ENCODE peak calls at places on chromosomes 16 and 17, in eight cellular contexts. L is RPMI7951; S is GM12878; F is NCI-H1105; W is activated naive CD8-positive, alpha-beta T cell treated with anti-CD3 and anti-CD28 coated beads for 36 hours; P is left ventricle myocardium superior; V is caudate nucleus; K is heart right ventricle. H is an unnamed sample.

GRCh38 chr17:19719365-19720209 is 3.2 kb upstream of the SLC47A2 start:
- DNase-seq in W (no peak), S (no peak), F (no peak), P (no peak), K (no peak), V (no peak), L (no peak), H (no peak)

GRCh38 chr17:83180996-83181481 is 101.6 kb downstream of the METRNL start:
- DNase-seq in V (no peak), F (no peak), P (no peak), S (no peak), L (no peak), W (no peak), K (no peak), H (no peak)

GRCh38 chr17:81043319-81043724 is 8.4 kb downstream of the BAIAP2 start:
- DNase-seq in W (no peak), V (no peak), F (no peak), K (no peak), P (no peak), S (no peak), L (no peak), H (no peak)

GRCh38 chr17:61354895-61355294 is 44.7 kb upstream of the TBX2 start:
- DNase-seq in K (no peak), P (no peak), V (no peak), S (no peak), W (no peak), L (no peak), F (no peak), H (no peak)

GRCh38 chr17:19262650-19263620 is 25.8 kb downstream of the EPN2 start:
- DNase-seq in V (no peak), L (no peak), F (no peak), S (no peak), W (no peak), K (no peak), P (peak; percentile 15), H (no peak)

GRCh38 chr16:85863384-85863774 is 35.6 kb upstream of the IRF8 start:
- DNase-seq in P (no peak), L (peak; percentile 25), S (no peak), V (no peak), F (no peak), K (no peak), W (no peak), H (no peak)

GRCh38 chr17:67200727-67201301 is 44.2 kb downstream of the HELZ start:
- DNase-seq in W (no peak), L (peak; percentile 3), K (no peak), P (no peak), S (no peak), F (no peak), V (no peak), H (no peak)

GRCh38 chr17:62109378-62109902 is 44.4 kb upstream of the MED13 start:
- DNase-seq in L (peak; percentile 71), K (peak; percentile 4), S (peak; percentile 77), P (peak; percentile 31), V (no peak), W (peak; percentile 70), F (peak; percentile 35), H (no peak)

GRCh38 chr17:41734139-41734948 is at the start of gene HAP1:
- DNase-seq in K (no peak), S (no peak), F (no peak), W (peak; percentile 28), P (peak; percentile 43), L (no peak), V (peak; percentile 3), H (no peak)

GRCh38 chr17:72432143-72432604 is 311.4 kb downstream of the SOX9 start:
- DNase-seq in L (no peak), W (no peak), S (no peak), P (no peak), F (peak; percentile 40), V (no peak), K (no peak), H (no peak)

GRCh38 chr17:31412511-31412910 is 21.0 kb downstream of the RAB11FIP4 start:
- DNase-seq in S (no peak), L (no peak), P (no peak), W (no peak), K (no peak), F (no peak), V (no peak), H (no peak)

GRCh38 chr17:5699789-5700188 is 115.5 kb upstream of the NLRP1 start:
- DNase-seq in P (no peak), K (no peak), S (no peak), F (no peak), W (no peak), V (no peak), L (no peak), H (no peak)

GRCh38 chr17:19309701-19310100 is 52.8 kb downstream of the B9D1 start:
- DNase-seq in W (no peak), K (no peak), V (no peak), F (no peak), L (no peak), S (no peak), P (no peak), H (no peak)